ENCODE peak calls at places on chromosome 9, in seven cellular contexts. H is sigmoid colon; O is aorta; R is CD8-positive, alpha-beta T cell; V is hepatocyte; P is spleen; B is breast epithelium. N is an unnamed sample. For H3K9me3, the result is how much of the 10 kb centered on the place peaks cover.

GRCh38 chr9:121852646-121853616 is 201.5 kb downstream of the DAB2IP start:
- DNase-seq in R (no peak), H (peak), B (peak), V (no peak), P (no peak), O (peak), N (no peak)

GRCh38 chr9:133528001-133528886 is 3.5 kb upstream of the MYMK start:
- DNase-seq in H (no peak), R (no peak), O (no peak), V (no peak), P (no peak), B (no peak), N (no peak)

GRCh38 chr9:96398582-96399334 is 15.2 kb upstream of the SLC35D2 start:
- DNase-seq in O (no peak), P (no peak), V (no peak), R (peak), B (no peak), H (no peak), N (no peak)

GRCh38 chr9:38277601-38278200 is 114.8 kb upstream of the ALDH1B1 start:
- DNase-seq in B (no peak), R (no peak), H (no peak), V (no peak), P (peak), O (no peak), N (no peak)

GRCh38 chr9:108622467-108622866 is 233.3 kb downstream of the ACTL7B start:
- DNase-seq in B (no peak), P (no peak), V (no peak), R (no peak), O (no peak), H (no peak), N (peak)

GRCh38 chr9:90064248-90064647 is 459.4 kb downstream of the GADD45G start:
- DNase-seq in V (no peak), H (no peak), R (no peak), O (no peak), P (no peak), B (no peak), N (no peak)

GRCh38 chr9:24765025-24765756 is 219.5 kb upstream of the IZUMO3 start:
- DNase-seq in B (no peak), H (no peak), V (no peak), R (no peak), P (peak), O (no peak), N (no peak)

GRCh38 chr9:133406480-133407307 is 11.1 kb downstream of the REXO4 start:
- DNase-seq in P (peak), B (peak), O (peak), H (peak), V (peak), R (peak), N (peak)

GRCh38 chr9:26723486-26723885 is 169.1 kb downstream of the CAAP1 start:
- DNase-seq in B (no peak), R (no peak), H (no peak), P (no peak), V (peak), O (peak), N (peak)

GRCh38 chr9:112193562-112194288 is 18.6 kb upstream of the SUSD1 start:
- DNase-seq in P (no peak), O (no peak), B (no peak), V (no peak), H (no peak), R (no peak), N (no peak)

GRCh38 chr9:98583417-98583816 is 125.3 kb downstream of the GABBR2 start:
- DNase-seq in H (no peak), P (no peak), O (no peak), B (no peak), R (no peak), V (no peak), N (no peak)

GRCh38 chr9:38119570-38119969 is 50.5 kb upstream of the SHB start:
- DNase-seq in H (no peak), O (no peak), V (no peak), P (no peak), R (no peak), B (no peak), N (peak)

GRCh38 chr9:112437406-112437805 is 49.2 kb upstream of the KIAA1958 start:
- DNase-seq in B (no peak), R (no peak), P (no peak), H (no peak), V (no peak), O (no peak), N (no peak)

GRCh38 chr9:120567874-120568273 is 12.1 kb downstream of the CDK5RAP2 start:
- DNase-seq in B (no peak), V (no peak), O (no peak), R (no peak), P (no peak), H (no peak), N (no peak)

GRCh38 chr9:124164800-124165199 is 92.9 kb upstream of the NEK6 start:
- DNase-seq in R (no peak), V (no peak), B (peak), H (peak), O (peak), P (no peak), N (no peak)

GRCh38 chr9:134557331-134557730 is 84.3 kb upstream of the COL5A1 start:
- DNase-seq in B (no peak), H (peak), V (peak), R (no peak), P (peak), O (peak), N (no peak)

GRCh38 chr9:134558124-134558805 is 83.3 kb upstream of the COL5A1 start:
- DNase-seq in P (peak), O (no peak), V (peak), H (peak), B (no peak), R (no peak), N (no peak)

GRCh38 chr9:134560206-134560605 is 81.4 kb upstream of the COL5A1 start:
- DNase-seq in O (no peak), H (peak), P (no peak), R (no peak), B (no peak), V (peak), N (no peak)

GRCh38 chr9:134560654-134561053 is 80.9 kb upstream of the COL5A1 start:
- DNase-seq in R (no peak), V (peak), H (peak), B (no peak), P (no peak), O (no peak), N (no peak)

GRCh38 chr9:134559013-134559412 is 82.6 kb upstream of the COL5A1 start:
- DNase-seq in P (peak), R (no peak), B (no peak), O (no peak), V (no peak), H (peak), N (no peak)
- H3K4me3 ChIP-seq in P (no peak), R (no peak), B (no peak), O (no peak), V (no peak), H (no peak), N (no peak)

GRCh38 chr9:34400275-34400674 is 23.6 kb upstream of the MYORG start:
- DNase-seq in V (no peak), O (no peak), P (no peak), R (no peak), B (no peak), H (no peak), N (no peak)

GRCh38 chr9:34400686-34401602 is 24.2 kb upstream of the MYORG start:
- DNase-seq in R (no peak), O (no peak), V (no peak), H (no peak), P (no peak), B (no peak), N (no peak)

GRCh38 chr9:34396276-34397214 is 19.8 kb upstream of the MYORG start:
- DNase-seq in H (no peak), B (no peak), V (no peak), R (no peak), P (no peak), O (no peak), N (no peak)

GRCh38 chr9:34398875-34399274 is 22.2 kb upstream of the MYORG start:
- DNase-seq in P (no peak), H (no peak), V (no peak), B (no peak), O (no peak), R (no peak), N (no peak)

DNA sequence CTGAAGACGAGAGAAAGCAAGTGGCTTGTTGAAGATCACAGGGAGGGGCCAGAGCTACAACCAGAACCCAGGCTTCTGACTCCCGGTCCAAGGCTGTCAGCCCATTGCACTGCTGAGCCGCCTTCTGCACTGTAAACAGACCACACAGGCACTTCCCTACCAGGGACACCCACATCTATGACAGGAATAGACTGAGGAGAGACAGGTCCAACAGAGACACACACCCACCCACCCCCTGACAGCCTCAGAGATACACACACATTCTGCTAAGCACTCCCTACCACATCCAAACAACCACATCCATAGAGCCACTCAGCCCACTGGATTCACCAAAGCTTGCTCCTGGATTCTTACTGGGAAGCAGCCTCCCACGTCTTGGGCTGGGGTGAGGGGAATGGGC is 23.0 kb upstream of the MYORG start:
- DNase-seq in B (no peak), V (no peak), R (no peak), O (no peak), P (no peak), H (no peak), N (no peak)
- H3K9me3 ChIP-seq in B (under half), V (under half), R (under half), O (under half), P (under half), H (under half), N (under half)

GRCh38 chr9:4084440-4084818 is 215.4 kb downstream of the GLIS3 start:
- DNase-seq in V (no peak), H (peak), R (no peak), O (no peak), P (no peak), B (no peak), N (no peak)
- H3K4me3 ChIP-seq in V (no peak), H (no peak), R (no peak), O (no peak), P (no peak), B (no peak), N (no peak)

GRCh38 chr9:138120511-138121437 is 243.2 kb downstream of the CACNA1B start:
- DNase-seq in V (no peak), R (no peak), O (no peak), P (no peak), H (no peak), B (no peak), N (no peak)

GRCh38 chr9:138120072-138120471 is 242.5 kb downstream of the CACNA1B start:
- DNase-seq in V (no peak), B (no peak), R (no peak), H (no peak), O (no peak), P (no peak), N (no peak)

GRCh38 chr9:138118601-138119071 is 241.1 kb downstream of the CACNA1B start:
- DNase-seq in O (no peak), R (no peak), V (peak), B (no peak), P (peak), H (no peak), N (no peak)

GRCh38 chr9:138117836-138118235 is 240.3 kb downstream of the CACNA1B start:
- DNase-seq in H (no peak), R (no peak), P (no peak), B (no peak), V (no peak), O (no peak), N (no peak)

GRCh38 chr9:138119202-138120027 is 241.8 kb downstream of the CACNA1B start:
- DNase-seq in R (no peak), H (no peak), B (no peak), P (peak), O (no peak), V (no peak), N (no peak)
- H3K9me3 ChIP-seq in R (under half), H (under half), B (under half), P (under half), O (under half), V (under half), N (under half)

GRCh38 chr9:79173932-79174331 is 397.8 kb upstream of the TLE4 start:
- DNase-seq in B (no peak), O (no peak), P (no peak), V (no peak), R (no peak), H (no peak), N (no peak)

GRCh38 chr9:79170643-79171042 is 401.1 kb upstream of the TLE4 start:
- DNase-seq in R (no peak), V (no peak), O (no peak), B (no peak), H (no peak), P (no peak), N (no peak)

DNA sequence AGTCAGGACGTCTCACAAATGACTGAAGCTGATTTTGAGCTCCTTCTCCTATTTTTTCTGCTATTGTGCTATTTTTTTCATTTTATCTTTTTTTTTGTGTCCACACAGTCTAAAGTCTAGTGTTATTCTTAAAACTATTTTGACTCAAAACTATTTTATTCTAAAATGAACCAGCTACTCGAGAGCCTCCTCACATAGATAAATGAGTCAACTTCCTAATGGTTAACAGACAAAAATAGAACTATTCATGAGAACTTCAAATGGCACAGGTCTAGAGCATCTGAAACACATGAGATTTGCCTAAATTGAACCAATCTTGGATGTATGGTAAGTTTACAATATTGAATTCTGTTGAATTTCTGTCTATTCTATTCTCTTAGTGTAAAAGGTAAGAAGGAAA is 395.5 kb upstream of the TLE4 start:
- DNase-seq in H (no peak), B (no peak), O (no peak), R (no peak), P (no peak), V (no peak), N (no peak)
- H3K4me3 ChIP-seq in H (no peak), B (no peak), O (no peak), R (no peak), P (no peak), V (no peak), N (no peak)

GRCh38 chr9:2317591-2317990 is 302.4 kb downstream of the SMARCA2 start:
- DNase-seq in B (peak), R (no peak), H (no peak), P (no peak), V (no peak), O (no peak), N (no peak)

GRCh38 chr9:2311920-2312319 is 296.8 kb downstream of the SMARCA2 start:
- DNase-seq in B (no peak), V (no peak), R (no peak), O (no peak), H (no peak), P (no peak), N (no peak)

GRCh38 chr9:2319421-2319820 is 302.2 kb upstream of the VLDLR start:
- DNase-seq in P (no peak), V (no peak), R (no peak), O (no peak), H (no peak), B (no peak), N (no peak)

GRCh38 chr9:2313512-2313911 is 298.4 kb downstream of the SMARCA2 start:
- DNase-seq in P (no peak), R (no peak), H (no peak), B (no peak), V (no peak), O (no peak), N (no peak)
- H3K9me3 ChIP-seq in P (half or more), R (under half), H (under half), B (under half), V (under half), O (under half), N (under half)

GRCh38 chr9:137044042-137044441 is 1.9 kb downstream of the NPDC1 start:
- DNase-seq in H (no peak), R (no peak), O (no peak), B (no peak), P (no peak), V (no peak), N (no peak)
- H3K4me3 ChIP-seq in H (no peak), R (peak), O (no peak), B (peak), P (peak), V (no peak), N (peak)

GRCh38 chr9:61666849-61667371 is 477.1 kb downstream of the SPATA31A7 start:
- DNase-seq in H (peak), B (no peak), R (no peak), O (no peak), P (peak), V (no peak), N (no peak)

GRCh38 chr9:61665330-61665751 is 475.5 kb downstream of the SPATA31A7 start:
- DNase-seq in P (peak), R (no peak), V (no peak), O (no peak), H (peak), B (no peak), N (no peak)

GRCh38 chr9:61667559-61668121 is 477.8 kb downstream of the SPATA31A7 start:
- DNase-seq in B (peak), O (no peak), H (peak), P (peak), R (no peak), V (no peak), N (no peak)

GRCh38 chr9:61666310-61666709 is 476.5 kb downstream of the SPATA31A7 start:
- DNase-seq in H (peak), O (no peak), V (no peak), R (no peak), P (peak), B (no peak), N (no peak)

DNA sequence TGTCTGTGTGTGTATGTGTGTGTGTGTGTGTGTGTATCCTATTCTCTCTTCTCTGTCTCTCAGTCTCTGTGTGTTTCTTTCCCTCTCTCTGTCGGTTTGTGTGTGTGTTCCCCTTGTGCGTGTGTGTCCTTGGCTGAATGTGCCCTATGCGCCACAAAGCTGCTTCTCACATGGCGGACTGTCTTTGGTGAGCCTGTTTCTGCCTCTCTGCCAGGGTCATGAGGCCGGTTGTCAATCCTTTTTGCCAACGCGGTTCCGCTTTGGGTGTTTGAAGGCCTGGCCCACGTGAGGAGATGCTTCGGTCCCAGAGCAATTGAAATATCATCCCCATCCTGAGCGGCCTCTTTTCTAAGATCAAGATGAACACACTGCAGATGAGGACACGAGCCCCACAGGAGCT is 476.0 kb downstream of the SPATA31A7 start:
- DNase-seq in V (no peak), R (no peak), O (no peak), P (peak), B (no peak), H (no peak), N (no peak)
- H3K9me3 ChIP-seq in V (under half), R (under half), O (under half), P (under half), B (under half), H (under half), N (under half)

GRCh38 chr9:84669293-84670105 is at the start of gene NTRK2:
- DNase-seq in H (no peak), P (peak), R (no peak), O (peak), B (peak), V (peak), N (peak)

GRCh38 chr9:84671651-84672467 is 2.3 kb downstream of the NTRK2 start:
- DNase-seq in O (no peak), V (no peak), P (no peak), R (no peak), H (no peak), B (no peak), N (no peak)

GRCh38 chr9:84669008-84669292 is 579 bp upstream of the NTRK2 start:
- DNase-seq in R (no peak), V (no peak), B (no peak), O (no peak), H (no peak), P (no peak), N (no peak)

GRCh38 chr9:84670801-84671153 is 1.2 kb downstream of the NTRK2 start:
- DNase-seq in V (no peak), B (no peak), H (no peak), R (no peak), O (no peak), P (no peak), N (no peak)

GRCh38 chr9:84670106-84670800 is 724 bp downstream of the NTRK2 start:
- DNase-seq in V (peak), B (no peak), P (peak), R (no peak), O (no peak), H (no peak), N (no peak)
- H3K4me3 ChIP-seq in V (peak), B (peak), P (peak), R (no peak), O (no peak), H (peak), N (no peak)

GRCh38 chr9:18544456-18544855 is 70.5 kb downstream of the ADAMTSL1 start:
- DNase-seq in R (no peak), O (no peak), H (no peak), B (no peak), P (no peak), V (no peak), N (peak)

GRCh38 chr9:18543406-18543965 is 69.5 kb downstream of the ADAMTSL1 start:
- DNase-seq in R (no peak), V (no peak), P (no peak), O (peak), B (no peak), H (no peak), N (peak)

GRCh38 chr9:18550286-18550685 is 76.3 kb downstream of the ADAMTSL1 start:
- DNase-seq in R (no peak), V (no peak), B (no peak), H (no peak), P (no peak), O (no peak), N (no peak)

GRCh38 chr9:18549772-18550171 is 75.8 kb downstream of the ADAMTSL1 start:
- DNase-seq in O (no peak), B (no peak), R (no peak), P (no peak), H (no peak), V (no peak), N (no peak)

DNA sequence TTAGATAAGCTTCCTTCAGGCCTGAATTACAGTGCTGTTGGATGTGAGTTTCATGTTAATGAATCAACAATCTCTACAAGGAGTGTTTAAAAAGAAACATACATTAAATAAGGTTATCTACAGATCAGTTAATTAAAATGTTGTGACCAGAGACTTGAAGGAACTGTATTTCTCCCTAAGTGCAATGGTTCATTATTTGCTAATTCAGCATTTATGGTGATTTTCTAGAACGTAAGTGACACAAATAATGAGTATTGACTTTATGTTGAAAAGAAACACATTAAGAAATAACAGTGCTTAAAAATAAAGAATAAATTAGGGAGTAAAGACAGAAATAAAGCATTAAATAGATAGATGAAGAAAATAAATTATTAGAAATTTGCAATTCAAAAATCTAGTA is 74.5 kb downstream of the ADAMTSL1 start:
- DNase-seq in R (no peak), O (no peak), B (no peak), V (no peak), P (no peak), H (no peak), N (no peak)
- H3K9me3 ChIP-seq in R (under half), O (under half), B (under half), V (under half), P (under half), H (under half), N (under half)